ENCODE peak calls at places on chromosome 11, in ten cellular contexts. Z is ascending aorta, B is neuronal stem cell, O is nucleus accumbens, U is HFF-Myc, M is NCI-H748 treated with DMSO at 0.1 percent for 48 hours, T is islet precursor cell, V is GM12891, K is HS-5, A is HEK293T. F is an unnamed sample.

GRCh38 chr11:69638941-69639681 is 1.8 kb upstream of the CCND1 start:
- DNase-seq in Z (peak; percentile 57), K (peak; percentile 92), T (peak; percentile 99), U (peak; percentile 94), V (no peak), M (peak; percentile 69), A (peak; percentile 82), O (peak; percentile 30), B (peak; percentile 95), F (peak; percentile 92)

GRCh38 chr11:130389315-130389935 is 39.0 kb downstream of the ADAMTS8 start:
- DNase-seq in T (no peak), A (no peak), K (no peak), B (no peak), O (no peak), U (no peak), Z (no peak), V (no peak), M (no peak), F (no peak)

GRCh38 chr11:72703281-72704008 is 29.2 kb upstream of the PDE2A start:
- DNase-seq in K (no peak), Z (no peak), B (no peak), O (no peak), U (peak; percentile 39), M (no peak), T (no peak), A (no peak), V (no peak), F (no peak)

GRCh38 chr11:75869661-75870455 is 54.8 kb downstream of the UVRAG start:
- DNase-seq in V (no peak), K (no peak), M (no peak), U (no peak), Z (no peak), A (no peak), B (no peak), T (no peak), O (no peak), F (no peak)

GRCh38 chr11:116527180-116527991 is 245.4 kb downstream of the BUD13 start:
- DNase-seq in V (no peak), O (no peak), K (no peak), A (no peak), M (no peak), Z (no peak), T (peak; percentile 51), B (no peak), U (no peak), F (no peak)

GRCh38 chr11:925158-925495 is 543 bp upstream of the AP2A2 start:
- DNase-seq in U (no peak), M (no peak), Z (no peak), K (no peak), A (no peak), B (no peak), T (no peak), V (no peak), O (no peak), F (no peak)

GRCh38 chr11:74276581-74276980 is 34.9 kb downstream of the P4HA3 start:
- DNase-seq in B (no peak), A (no peak), T (no peak), U (no peak), Z (no peak), M (no peak), K (no peak), V (no peak), O (no peak), F (no peak)

GRCh38 chr11:126654886-126655806 is 299.7 kb downstream of the ST3GAL4 start:
- DNase-seq in O (peak; percentile 34), Z (no peak), A (no peak), K (no peak), T (no peak), V (no peak), B (no peak), U (no peak), M (no peak), F (no peak)

GRCh38 chr11:33687733-33688479 is 12.7 kb downstream of the C11orf91 start:
- DNase-seq in B (peak; percentile 57), K (peak; percentile 52), U (peak; percentile 60), M (peak; percentile 47), V (peak; percentile 35), Z (no peak), A (peak; percentile 68), T (peak; percentile 78), O (peak; percentile 39), F (peak; percentile 67)

GRCh38 chr11:134145715-134146114 is 76.8 kb downstream of the JAM3 start:
- DNase-seq in A (no peak), V (no peak), T (no peak), B (no peak), U (no peak), K (no peak), O (no peak), M (no peak), Z (no peak), F (no peak)

GRCh38 chr11:85027346-85027745 is 599.8 kb downstream of the DLG2 start:
- DNase-seq in T (no peak), U (no peak), O (no peak), B (no peak), K (no peak), Z (no peak), V (no peak), A (no peak), M (no peak), F (no peak)

GRCh38 chr11:117468888-117469287 is 141.2 kb downstream of the CEP164 start:
- DNase-seq in M (no peak), T (no peak), U (no peak), A (peak; percentile 31), K (no peak), O (no peak), B (no peak), Z (no peak), V (no peak), F (no peak)

GRCh38 chr11:46009647-46010046 is 87.2 kb downstream of the LARGE2 start:
- DNase-seq in M (no peak), O (no peak), A (no peak), V (no peak), Z (no peak), B (no peak), U (no peak), K (no peak), T (no peak), F (peak; percentile 3)

GRCh38 chr11:45209904-45210699 is 63.7 kb downstream of the PRDM11 start:
- DNase-seq in O (peak; percentile 31), K (no peak), M (no peak), B (peak; percentile 41), T (no peak), V (no peak), U (no peak), Z (peak; percentile 67), A (no peak), F (peak; percentile 45)

GRCh38 chr11:78050964-78051831 is 12.5 kb upstream of the THRSP start:
- DNase-seq in A (no peak), U (no peak), B (no peak), T (peak; percentile 72), M (no peak), K (peak; percentile 67), V (no peak), Z (no peak), O (no peak), F (peak; percentile 45)

GRCh38 chr11:123519055-123519796 is 89.2 kb downstream of the GRAMD1B start:
- DNase-seq in A (no peak), M (no peak), O (no peak), V (no peak), K (no peak), Z (no peak), U (no peak), B (no peak), T (peak; percentile 67), F (peak; percentile 35)

GRCh38 chr11:405323-405975 is 9.3 kb downstream of the SIGIRR start:
- DNase-seq in O (no peak), Z (no peak), T (no peak), V (no peak), B (no peak), A (no peak), U (no peak), M (no peak), K (no peak), F (no peak)

GRCh38 chr11:1300569-1301187 is 8.8 kb downstream of the TOLLIP start:
- DNase-seq in M (no peak), Z (no peak), T (peak; percentile 42), K (no peak), B (no peak), V (no peak), U (no peak), O (no peak), A (no peak), F (no peak)

GRCh38 chr11:65774525-65775306 is 6.1 kb downstream of the AP5B1 start:
- DNase-seq in U (no peak), M (no peak), V (no peak), K (no peak), T (no peak), B (no peak), Z (no peak), A (peak; percentile 2), O (no peak), F (no peak)

GRCh38 chr11:107921997-107922396 is 6.3 kb upstream of the RAB39A start:
- DNase-seq in T (no peak), B (no peak), V (no peak), Z (no peak), O (no peak), M (no peak), A (no peak), U (no peak), K (no peak), F (no peak)

GRCh38 chr11:65586676-65587075 is 8.9 kb downstream of the KCNK7 start:
- DNase-seq in M (no peak), U (peak; percentile 56), K (no peak), B (peak; percentile 78), O (no peak), V (no peak), T (no peak), A (no peak), Z (no peak), F (no peak)

GRCh38 chr11:122656631-122657101 is 1.1 kb downstream of the UBASH3B start:
- DNase-seq in U (no peak), M (no peak), T (peak; percentile 64), V (peak; percentile 27), Z (no peak), O (peak; percentile 40), B (peak; percentile 32), K (no peak), A (peak; percentile 29), F (peak; percentile 41)

GRCh38 chr11:68677432-68677831 is 6.9 kb upstream of the GAL start:
- DNase-seq in V (no peak), K (peak; percentile 73), T (peak; percentile 98), M (no peak), Z (no peak), B (no peak), A (no peak), O (no peak), U (peak; percentile 94), F (peak; percentile 85)

GRCh38 chr11:68870470-68870869 is 28.8 kb upstream of the CPT1A start:
- DNase-seq in B (no peak), V (no peak), Z (no peak), K (no peak), T (no peak), U (no peak), A (no peak), M (no peak), O (no peak), F (peak; percentile 49)

GRCh38 chr11:454801-455565 is 4.9 kb downstream of the PTDSS2 start:
- DNase-seq in K (no peak), A (no peak), T (no peak), V (no peak), O (no peak), B (no peak), Z (no peak), M (no peak), U (no peak), F (no peak)

GRCh38 chr11:87002918-87003317 is 34.8 kb upstream of the TMEM135 start:
- DNase-seq in V (no peak), B (no peak), A (no peak), U (no peak), O (no peak), K (no peak), M (no peak), Z (no peak), T (no peak), F (no peak)

GRCh38 chr11:89442801-89443200 is 48.4 kb downstream of the NOX4 start:
- DNase-seq in M (no peak), Z (no peak), U (no peak), A (no peak), T (no peak), O (no peak), V (no peak), K (no peak), B (no peak), F (no peak)

GRCh38 chr11:109026891-109027489 is 362.1 kb downstream of the DDX10 start:
- DNase-seq in V (no peak), M (no peak), O (no peak), T (no peak), B (no peak), U (no peak), Z (no peak), A (no peak), K (no peak), F (no peak)